ENCODE peak calls at places on chromosomes 13 and 19, in seven cellular contexts. K, Y, I, L, D, R and X are unnamed samples.

GRCh38 chr13:37995052-37995451 is 125.5 kb upstream of the TRPC4 start:
- DNase-seq in K (no peak), Y (no peak), I (no peak), L (no peak), D (no peak), R (no peak), X (peak)

GRCh38 chr19:6528544-6529121 is 2.2 kb upstream of the TNFSF9 start:
- DNase-seq in K (no peak), Y (no peak), I (peak), L (peak), D (no peak), R (peak), X (no peak)

GRCh38 chr19:40223135-40223822 is 3.2 kb downstream of the CCNP start:
- DNase-seq in K (no peak), Y (no peak), I (no peak), L (no peak), D (no peak), R (no peak), X (no peak)

GRCh38 chr13:96575423-96576320 is 418.6 kb downstream of the OXGR1 start:
- DNase-seq in K (no peak), Y (no peak), I (no peak), L (no peak), D (no peak), R (no peak), X (no peak)

GRCh38 chr13:109737606-109738005 is 48.8 kb downstream of the IRS2 start:
- DNase-seq in K (no peak), Y (peak), I (peak), L (no peak), D (no peak), R (no peak), X (no peak)

GRCh38 chr13:51619614-51620013 is 35.4 kb downstream of the WDFY2 start:
- DNase-seq in K (no peak), Y (peak), I (no peak), L (no peak), D (no peak), R (no peak), X (peak)

GRCh38 chr19:38544569-38545315 is 73.0 kb downstream of the MAP4K1 start:
- DNase-seq in K (no peak), Y (no peak), I (no peak), L (no peak), D (no peak), R (no peak), X (no peak)

GRCh38 chr19:38975861-38976271 is 324 bp upstream of the FBXO17 start:
- DNase-seq in K (no peak), Y (peak), I (no peak), L (no peak), D (no peak), R (peak), X (no peak)

GRCh38 chr19:13020002-13020414 is 24.7 kb downstream of the NFIX start:
- DNase-seq in K (no peak), Y (no peak), I (no peak), L (no peak), D (no peak), R (no peak), X (no peak)

GRCh38 chr19:51439021-51439465 is 19.2 kb downstream of the SIGLEC8 start:
- DNase-seq in K (no peak), Y (peak), I (peak), L (no peak), D (no peak), R (no peak), X (no peak)

GRCh38 chr19:47765522-47766358 is 12.8 kb upstream of the SELENOW start:
- DNase-seq in K (peak), Y (peak), I (peak), L (no peak), D (no peak), R (peak), X (no peak)

GRCh38 chr19:47240996-47241918 is 10.3 kb upstream of the BBC3 start:
- DNase-seq in K (peak), Y (peak), I (peak), L (peak), D (no peak), R (peak), X (no peak)

GRCh38 chr13:36475468-36475867 is 43.2 kb downstream of the CCNA1 start:
- DNase-seq in K (no peak), Y (no peak), I (no peak), L (no peak), D (no peak), R (no peak), X (no peak)

GRCh38 chr19:21638776-21639175 is 128.6 kb downstream of the ZNF100 start:
- DNase-seq in K (no peak), Y (no peak), I (no peak), L (no peak), D (no peak), R (no peak), X (no peak)

GRCh38 chr13:30711375-30711774 is 24.0 kb upstream of the ALOX5AP start:
- DNase-seq in K (no peak), Y (peak), I (no peak), L (peak), D (no peak), R (no peak), X (no peak)

GRCh38 chr13:50651916-50652315 is 191.6 kb downstream of the DLEU7 start:
- DNase-seq in K (no peak), Y (no peak), I (no peak), L (no peak), D (no peak), R (no peak), X (no peak)

GRCh38 chr19:48398329-48399235 is 5.1 kb downstream of the GRIN2D start:
- DNase-seq in K (no peak), Y (peak), I (peak), L (peak), D (no peak), R (peak), X (no peak)

GRCh38 chr19:41321204-41321599 is 11.2 kb downstream of the CCDC97 start:
- DNase-seq in K (no peak), Y (no peak), I (no peak), L (no peak), D (no peak), R (no peak), X (no peak)

GRCh38 chr19:35908977-35909683 is 1.0 kb upstream of the TYROBP start:
- DNase-seq in K (no peak), Y (no peak), I (no peak), L (peak), D (peak), R (peak), X (no peak)

GRCh38 chr13:36848228-36848982 is 29.4 kb downstream of the RFXAP start:
- DNase-seq in K (no peak), Y (no peak), I (no peak), L (no peak), D (no peak), R (no peak), X (no peak)

GRCh38 chr19:34851277-34851804 is 75.4 kb upstream of the ZNF30 start:
- DNase-seq in K (no peak), Y (no peak), I (no peak), L (no peak), D (no peak), R (no peak), X (no peak)

GRCh38 chr19:11594084-11594483 is 3.2 kb upstream of the ZNF627 start:
- DNase-seq in K (no peak), Y (no peak), I (no peak), L (no peak), D (no peak), R (no peak), X (no peak)

GRCh38 chr19:11598746-11599145 is 1.5 kb downstream of the ZNF627 start:
- DNase-seq in K (no peak), Y (no peak), I (no peak), L (no peak), D (no peak), R (no peak), X (no peak)

GRCh38 chr19:11596156-11596555 is 1.1 kb upstream of the ZNF627 start:
- DNase-seq in K (no peak), Y (no peak), I (no peak), L (no peak), D (no peak), R (no peak), X (no peak)

GRCh38 chr19:11598103-11598483 is 810 bp downstream of the ZNF627 start:
- DNase-seq in K (no peak), Y (peak), I (no peak), L (no peak), D (no peak), R (no peak), X (no peak)

GRCh38 chr19:11597202-11598102 is at the start of gene ZNF627:
- DNase-seq in K (peak), Y (peak), I (peak), L (peak), D (peak), R (peak), X (peak)
- TF ChIP-seq CTCF in K (peak), Y (peak), I (peak), L (no peak), D (no peak), R (peak), X (no peak)

GRCh38 chr13:46170687-46171086 is 11.3 kb downstream of the LCP1 start:
- DNase-seq in K (no peak), Y (no peak), I (peak), L (no peak), D (no peak), R (no peak), X (no peak)

GRCh38 chr13:46171223-46171622 is 10.8 kb downstream of the LCP1 start:
- DNase-seq in K (no peak), Y (no peak), I (no peak), L (no peak), D (no peak), R (no peak), X (no peak)

GRCh38 chr13:46171739-46172138 is 10.2 kb downstream of the LCP1 start:
- DNase-seq in K (no peak), Y (no peak), I (no peak), L (no peak), D (no peak), R (no peak), X (no peak)

GRCh38 chr13:46168818-46169217 is 13.2 kb downstream of the LCP1 start:
- DNase-seq in K (no peak), Y (no peak), I (no peak), L (no peak), D (no peak), R (no peak), X (no peak)

GRCh38 chr13:46170268-46170667 is 11.7 kb downstream of the LCP1 start:
- DNase-seq in K (no peak), Y (no peak), I (peak), L (no peak), D (no peak), R (no peak), X (no peak)
- H3K4me3 ChIP-seq in K (no peak), Y (no peak), I (no peak), L (no peak), D (no peak), R (no peak), X (no peak)

DNA sequence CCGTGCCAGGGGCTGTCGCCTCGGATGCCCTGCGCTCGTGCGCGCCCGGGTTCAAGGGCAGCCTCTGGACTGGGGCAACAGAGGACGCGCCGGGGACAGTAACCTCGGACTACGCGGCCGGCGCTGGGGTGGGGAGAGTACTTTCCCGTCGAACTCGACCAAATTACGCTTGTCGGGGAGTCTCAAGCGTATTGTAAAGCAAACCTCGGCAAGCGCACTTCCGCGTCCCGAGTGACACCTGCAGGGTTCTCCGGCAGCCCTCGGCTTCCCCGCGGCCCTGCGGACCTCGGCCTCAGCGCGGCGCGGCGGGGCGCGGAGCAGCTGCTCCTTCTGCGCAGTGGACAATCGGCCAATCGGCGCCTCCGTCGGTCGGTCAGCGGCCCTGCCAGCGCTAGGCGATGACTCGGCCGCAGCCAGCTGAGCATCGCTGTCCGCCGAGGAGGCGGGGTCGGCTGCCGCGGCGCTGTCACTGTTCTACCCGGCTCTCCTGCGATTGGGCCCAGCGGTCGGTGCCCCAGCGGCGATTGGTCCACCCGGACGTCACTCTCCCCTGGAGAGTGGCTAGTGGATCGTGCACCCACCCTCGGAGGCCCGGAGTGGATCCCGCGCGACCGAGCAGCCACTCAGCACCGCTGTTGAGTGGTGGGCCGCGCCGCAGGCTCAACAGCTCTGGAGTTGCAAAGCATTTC is at the start of gene SLC46A3:
- DNase-seq in K (peak), Y (peak), I (peak), L (peak), D (peak), R (peak), X (peak)
- TF ChIP-seq CTCF in K (no peak), Y (no peak), I (no peak), L (no peak), D (no peak), R (peak), X (no peak)

DNA sequence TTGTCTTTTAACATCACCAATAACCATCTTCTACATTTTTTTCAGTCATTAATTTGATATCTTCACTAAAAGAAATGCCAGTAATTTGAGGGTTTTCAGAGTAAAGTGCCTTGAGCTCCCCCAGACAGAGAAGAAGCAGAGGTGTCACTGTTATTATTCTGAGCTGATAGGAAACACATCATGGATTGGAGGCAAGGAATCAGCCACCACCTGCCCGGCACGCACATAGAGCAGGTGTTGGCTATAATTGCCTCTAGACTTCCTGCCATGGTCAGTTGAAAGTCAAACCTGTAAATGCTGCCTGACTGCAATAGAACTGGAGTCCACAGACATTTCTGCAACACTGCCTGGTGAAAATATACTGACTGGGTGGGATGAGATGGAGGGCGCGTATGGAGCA is 776.6 kb downstream of the UQCRFS1 start:
- DNase-seq in K (no peak), Y (no peak), I (no peak), L (no peak), D (no peak), R (no peak), X (no peak)
- H3K4me3 ChIP-seq in K (no peak), Y (no peak), I (no peak), L (no peak), D (no peak), R (no peak), X (no peak)

GRCh38 chr19:10421981-10422461 is 1.7 kb downstream of the PDE4A start:
- DNase-seq in K (no peak), Y (no peak), I (no peak), L (no peak), D (no peak), R (no peak), X (no peak)

GRCh38 chr19:10419200-10419645 is 1.1 kb upstream of the PDE4A start:
- DNase-seq in K (no peak), Y (no peak), I (no peak), L (no peak), D (no peak), R (no peak), X (no peak)

GRCh38 chr19:10419646-10420443 is 493 bp upstream of the PDE4A start:
- DNase-seq in K (no peak), Y (no peak), I (peak), L (no peak), D (no peak), R (no peak), X (peak)

GRCh38 chr19:10421240-10421948 is 1.1 kb downstream of the PDE4A start:
- DNase-seq in K (no peak), Y (no peak), I (no peak), L (no peak), D (no peak), R (no peak), X (no peak)

GRCh38 chr19:10420444-10421239 is at the start of gene PDE4A:
- DNase-seq in K (no peak), Y (no peak), I (peak), L (no peak), D (no peak), R (no peak), X (no peak)
- TF ChIP-seq CTCF in K (no peak), Y (peak), I (peak), L (no peak), D (no peak), R (peak), X (peak)

DNA sequence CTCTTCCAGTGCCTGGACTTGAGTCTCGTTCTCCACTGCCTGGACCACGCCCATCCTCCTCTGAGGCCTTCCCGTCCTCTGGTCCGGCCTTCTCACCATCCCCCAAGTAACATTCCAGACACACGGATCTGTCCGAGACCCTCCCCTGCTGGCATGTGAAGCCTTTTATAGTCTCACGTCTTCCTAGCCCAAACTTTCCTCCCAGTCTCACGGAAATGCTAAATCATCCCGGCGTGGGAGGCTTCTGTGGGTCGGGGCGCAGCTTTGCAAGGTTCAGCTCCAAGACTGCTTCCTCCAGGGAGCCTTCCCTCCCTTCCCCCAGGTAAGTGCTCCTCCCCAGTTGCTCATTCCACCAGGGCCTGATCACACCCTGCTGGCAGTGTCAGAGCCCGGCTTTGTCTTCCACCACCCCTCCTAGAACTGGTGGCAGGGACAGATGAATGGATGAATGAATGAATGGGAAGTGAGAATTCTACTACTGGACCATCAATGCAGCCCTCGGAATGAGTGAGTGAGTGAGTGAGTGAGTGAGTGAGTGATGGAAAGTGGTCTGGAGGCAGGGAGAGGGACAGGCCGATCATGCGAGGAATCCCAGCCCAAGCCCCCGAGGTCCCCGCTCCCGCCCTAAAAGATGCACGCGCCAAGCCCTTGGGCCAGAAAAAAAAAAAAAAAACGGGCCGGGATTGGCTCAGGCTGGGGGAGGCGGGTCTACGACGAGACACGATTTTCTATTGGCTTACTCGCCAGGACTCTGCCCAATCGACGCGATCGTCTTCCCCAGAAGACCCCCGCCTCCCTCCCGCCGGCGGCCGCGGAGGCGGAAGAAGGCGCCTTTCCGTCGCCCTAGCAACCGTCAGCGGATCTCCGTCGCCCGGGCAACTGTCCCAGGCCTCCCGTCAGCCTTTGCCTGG is 9.3 kb downstream of the EPHX3 start:
- DNase-seq in K (peak), Y (peak), I (peak), L (peak), D (no peak), R (peak), X (peak)
- H3K4me3 ChIP-seq in K (peak), Y (peak), I (peak), L (peak), D (peak), R (peak), X (peak)

DNA sequence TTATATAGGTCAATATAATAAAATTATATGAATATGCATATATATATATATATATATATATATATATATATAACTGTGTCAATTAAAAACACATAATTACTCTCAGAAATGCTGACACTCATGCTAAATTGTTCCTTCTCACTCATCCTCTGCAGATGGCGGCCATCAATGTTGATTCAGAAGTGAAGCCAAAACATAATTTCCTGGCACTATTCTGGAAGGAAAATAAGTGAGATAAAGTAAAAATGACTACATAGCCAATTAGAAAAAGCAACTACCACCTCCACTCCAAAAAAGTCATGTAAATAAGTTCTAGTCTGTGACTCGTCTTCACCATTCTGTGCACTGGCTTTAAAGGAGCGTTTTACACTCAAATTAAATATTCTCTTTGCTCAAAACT is 423.3 kb downstream of the EFNB2 start:
- DNase-seq in K (no peak), Y (no peak), I (no peak), L (no peak), D (no peak), R (no peak), X (no peak)
- TF ChIP-seq CTCF in K (no peak), Y (no peak), I (no peak), L (no peak), D (no peak), R (no peak), X (no peak)

DNA sequence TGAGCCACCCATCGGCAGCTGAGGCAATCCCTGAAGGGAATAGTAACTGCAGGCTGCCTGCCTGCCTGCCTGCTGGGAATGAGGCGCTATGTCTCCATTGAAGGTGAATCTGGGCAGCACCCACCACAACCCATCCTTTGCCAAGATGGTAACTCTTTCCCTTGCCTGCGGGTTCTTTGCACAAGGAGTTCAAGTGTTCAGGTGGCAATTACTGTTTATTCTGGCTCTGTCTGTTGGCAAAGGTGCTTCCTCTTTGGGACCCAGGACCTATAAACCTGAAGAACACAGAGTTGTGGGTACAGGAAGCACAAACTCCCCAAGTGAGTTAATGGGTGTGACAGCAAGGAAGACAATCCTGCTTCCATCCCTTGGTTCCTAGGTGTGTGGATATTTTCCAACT is 448.1 kb upstream of the ZNF507 start:
- DNase-seq in K (no peak), Y (no peak), I (no peak), L (no peak), D (no peak), R (no peak), X (no peak)
- H3K4me3 ChIP-seq in K (no peak), Y (no peak), I (no peak), L (no peak), D (no peak), R (no peak), X (no peak)

GRCh38 chr19:23440791-23441190 is 45.5 kb upstream of the ZNF91 start:
- DNase-seq in K (no peak), Y (no peak), I (no peak), L (no peak), D (no peak), R (no peak), X (no peak)
- TF ChIP-seq CTCF in K (no peak), Y (peak), I (peak), L (no peak), D (no peak), R (peak), X (peak)